ENCODE peak calls at places on chromosome 11, in five cellular contexts. Y is esophagus squamous epithelium; P is nucleus accumbens; S is body of pancreas; F is activated T-helper 1 cell treated with anti-CD3 and anti-CD28 coated beads, Interleukin-12 subunit alpha, Interleukin-12 subunit beta, Interleukin-2, Interleukin-4 antibody, amounts not matched to agents 30 ng/mL and 10 ng/mL and 1 ng/mL, durations not matched to agents 14 hours and 24 hours and 36 hours. G is an unnamed sample.

GRCh38 chr11:68822546-68822945 is 19.2 kb downstream of the CPT1A start:
- DNase-seq in F (no peak), P (no peak), S (no peak), Y (no peak), G (no peak)

GRCh38 chr11:18721576-18722292 is 4.3 kb downstream of the IGSF22 start:
- DNase-seq in S (peak), F (peak), P (no peak), Y (no peak), G (no peak)

GRCh38 chr11:63179446-63180068 is 35.5 kb upstream of the SLC22A24 start:
- DNase-seq in F (no peak), Y (no peak), P (no peak), S (no peak), G (no peak)

GRCh38 chr11:19560156-19560555 is 152.5 kb upstream of the NAV2 start:
- DNase-seq in S (no peak), P (no peak), F (no peak), Y (no peak), G (no peak)

GRCh38 chr11:90133560-90134145 is 810 bp upstream of the NAALAD2 start:
- DNase-seq in P (no peak), S (no peak), Y (no peak), F (no peak), G (no peak)

GRCh38 chr11:77107950-77108349 is 5.3 kb downstream of the OMP start:
- DNase-seq in F (no peak), P (no peak), S (peak), Y (no peak), G (no peak)

GRCh38 chr11:4041731-4042391 is 52.7 kb upstream of the RRM1 start:
- DNase-seq in F (no peak), P (no peak), Y (no peak), S (no peak), G (no peak)

GRCh38 chr11:94558468-94558867 is 8.7 kb upstream of the PIWIL4 start:
- DNase-seq in P (no peak), Y (no peak), S (no peak), F (no peak), G (no peak)

G was measured in NCI-H2107.